ENCODE peak calls at places on chromosomes 5 and 9, in four cellular contexts. Z is HCT116, V is hepatocyte, C is astrocyte of the spinal cord. O is an unnamed sample.

GRCh38 chr5:138352722-138353549 is 451 bp downstream of the KDM3B start:
- DNase-seq in Z (no peak), V (peak), C (peak), O (peak)

GRCh38 chr9:70835323-70835722 is 286.1 kb downstream of the TRPM3 start:
- DNase-seq in Z (no peak), V (no peak), C (no peak), O (no peak)

GRCh38 chr5:40754381-40755092 is 1.2 kb downstream of the TTC33 start:
- DNase-seq in Z (no peak), V (no peak), C (no peak), O (no peak)

GRCh38 chr5:13558408-13558807 is 386.1 kb downstream of the DNAH5 start:
- DNase-seq in Z (no peak), V (no peak), C (peak), O (no peak)

GRCh38 chr5:139064613-139065012 is 133.6 kb downstream of the SIL1 start:
- DNase-seq in Z (no peak), V (no peak), C (no peak), O (peak)

GRCh38 chr9:134626576-134627416 is 14.8 kb upstream of the COL5A1 start:
- DNase-seq in Z (no peak), V (peak), C (peak), O (no peak)

GRCh38 chr9:107944387-107944786 is 454.8 kb upstream of the KLF4 start:
- DNase-seq in Z (no peak), V (no peak), C (no peak), O (no peak)

GRCh38 chr5:17732351-17732923 is 98.2 kb downstream of the TAF11L14 start:
- DNase-seq in Z (no peak), V (no peak), C (no peak), O (no peak)

GRCh38 chr5:27437594-27438200 is 399.3 kb upstream of the CDH9 start:
- DNase-seq in Z (no peak), V (no peak), C (peak), O (no peak)

GRCh38 chr5:10699987-10700386 is 61.0 kb downstream of the DAP start:
- DNase-seq in Z (no peak), V (no peak), C (no peak), O (no peak)

GRCh38 chr5:124683917-124684555 is 62.4 kb downstream of the ZNF608 start:
- DNase-seq in Z (no peak), V (no peak), C (no peak), O (no peak)

GRCh38 chr9:126463426-126463825 is 136.8 kb downstream of the MVB12B start:
- DNase-seq in Z (no peak), V (no peak), C (no peak), O (no peak)

GRCh38 chr9:114497220-114497619 is 8.1 kb downstream of the WHRN start:
- DNase-seq in Z (no peak), V (no peak), C (no peak), O (no peak)

GRCh38 chr9:5651246-5651645 is 22.3 kb downstream of the RIC1 start:
- DNase-seq in Z (no peak), V (no peak), C (no peak), O (no peak)

GRCh38 chr5:31663519-31663918 is 24.6 kb downstream of the PDZD2 start:
- DNase-seq in Z (no peak), V (no peak), C (peak), O (no peak)

GRCh38 chr9:33465096-33465495 is 8.6 kb downstream of the NOL6 start:
- DNase-seq in Z (no peak), V (no peak), C (no peak), O (no peak)

GRCh38 chr9:138123086-138123485 is 245.5 kb downstream of the CACNA1B start:
- DNase-seq in Z (no peak), V (no peak), C (no peak), O (no peak)

GRCh38 chr9:113955076-113955752 is 79.1 kb downstream of the ZNF618 start:
- DNase-seq in Z (no peak), V (no peak), C (peak), O (no peak)

GRCh38 chr9:136808075-136808780 is 480 bp downstream of the RABL6 start:
- DNase-seq in Z (no peak), V (no peak), C (no peak), O (peak)

GRCh38 chr9:16925426-16925825 is 55.0 kb upstream of the BNC2 start:
- DNase-seq in Z (no peak), V (no peak), C (peak), O (no peak)

GRCh38 chr9:19495186-19496028 is 86.6 kb downstream of the ACER2 start:
- DNase-seq in Z (no peak), V (no peak), C (no peak), O (no peak)

GRCh38 chr9:17402309-17402708 is 176.6 kb upstream of the SH3GL2 start:
- DNase-seq in Z (no peak), V (no peak), C (peak), O (no peak)

GRCh38 chr5:40481226-40481625 is 198.5 kb upstream of the PTGER4 start:
- DNase-seq in Z (no peak), V (peak), C (no peak), O (no peak)

GRCh38 chr5:28301676-28302075 is 1263.3 kb upstream of the CDH9 start:
- DNase-seq in Z (no peak), V (peak), C (peak), O (peak)

GRCh38 chr5:107500840-107501239 is 169.9 kb downstream of the EFNA5 start:
- DNase-seq in Z (no peak), V (no peak), C (no peak), O (no peak)

DNA sequence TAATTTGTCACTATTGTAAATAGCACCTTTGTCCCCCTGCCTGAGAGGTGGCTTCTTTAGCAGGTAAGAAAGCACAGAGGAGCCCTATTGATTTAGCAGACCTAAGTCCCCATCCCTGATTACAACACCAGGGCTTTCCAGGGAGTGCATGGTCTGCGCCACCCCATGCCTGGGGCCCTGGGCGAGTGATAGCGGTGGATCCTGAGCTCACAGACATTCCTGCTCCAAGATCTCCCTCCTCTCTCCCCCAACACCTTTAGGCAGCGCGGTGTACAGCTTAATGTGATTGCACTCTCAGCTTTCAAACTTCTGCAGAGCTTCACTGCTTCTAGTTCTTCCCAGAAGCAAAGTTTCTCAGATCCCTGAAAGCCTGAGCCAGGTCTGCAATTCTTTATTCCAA is 67.3 kb upstream of the WWC1 start:
- DNase-seq in Z (no peak), V (no peak), C (no peak), O (no peak)
- TF ChIP-seq CTCF in Z (no peak), V (no peak), C (no peak), O (no peak)

DNA sequence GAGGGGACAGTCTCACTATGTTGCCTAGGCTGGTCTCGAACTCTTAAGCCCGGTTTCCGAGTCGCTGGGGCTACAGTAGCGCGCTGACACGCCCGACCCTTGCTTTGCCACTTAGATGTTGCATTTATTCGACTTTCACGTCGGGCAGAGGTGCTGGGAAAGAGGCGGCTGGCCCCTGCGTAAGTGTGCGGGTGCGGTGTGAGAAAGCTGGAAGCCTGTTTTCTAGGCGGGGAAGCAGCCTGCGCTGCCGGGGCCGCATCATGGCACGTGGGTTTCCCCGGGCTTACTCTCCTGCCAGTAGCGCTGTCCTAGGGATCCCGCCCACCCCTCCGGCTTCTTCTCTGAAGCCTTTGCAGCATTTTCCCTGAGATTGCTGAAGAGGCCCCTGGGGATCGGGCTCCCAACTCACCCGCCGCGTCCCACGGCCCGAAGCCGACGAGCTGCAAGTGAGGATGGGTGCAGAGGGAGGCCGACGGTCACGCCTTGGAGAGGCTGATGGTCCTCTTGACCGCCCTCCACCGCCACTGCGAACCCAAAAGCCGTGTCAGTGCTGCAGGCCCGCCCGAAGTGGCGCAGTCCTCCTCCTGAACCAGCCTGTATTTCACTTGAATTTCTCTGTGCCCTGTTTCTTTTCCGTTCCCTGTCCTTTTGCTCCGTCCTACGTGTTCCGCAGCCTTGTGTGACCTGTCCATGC is 5.8 kb upstream of the TRIM41 start:
- DNase-seq in Z (no peak), V (peak), C (peak), O (peak)
- TF ChIP-seq CTCF in Z (no peak), V (peak), C (peak), O (no peak)

GRCh38 chr9:128192601-128193371 is 1.4 kb upstream of the CIZ1 start:
- DNase-seq in Z (peak), V (no peak), C (peak), O (peak)
- TF ChIP-seq CTCF in Z (no peak), V (no peak), C (peak), O (no peak)

DNA sequence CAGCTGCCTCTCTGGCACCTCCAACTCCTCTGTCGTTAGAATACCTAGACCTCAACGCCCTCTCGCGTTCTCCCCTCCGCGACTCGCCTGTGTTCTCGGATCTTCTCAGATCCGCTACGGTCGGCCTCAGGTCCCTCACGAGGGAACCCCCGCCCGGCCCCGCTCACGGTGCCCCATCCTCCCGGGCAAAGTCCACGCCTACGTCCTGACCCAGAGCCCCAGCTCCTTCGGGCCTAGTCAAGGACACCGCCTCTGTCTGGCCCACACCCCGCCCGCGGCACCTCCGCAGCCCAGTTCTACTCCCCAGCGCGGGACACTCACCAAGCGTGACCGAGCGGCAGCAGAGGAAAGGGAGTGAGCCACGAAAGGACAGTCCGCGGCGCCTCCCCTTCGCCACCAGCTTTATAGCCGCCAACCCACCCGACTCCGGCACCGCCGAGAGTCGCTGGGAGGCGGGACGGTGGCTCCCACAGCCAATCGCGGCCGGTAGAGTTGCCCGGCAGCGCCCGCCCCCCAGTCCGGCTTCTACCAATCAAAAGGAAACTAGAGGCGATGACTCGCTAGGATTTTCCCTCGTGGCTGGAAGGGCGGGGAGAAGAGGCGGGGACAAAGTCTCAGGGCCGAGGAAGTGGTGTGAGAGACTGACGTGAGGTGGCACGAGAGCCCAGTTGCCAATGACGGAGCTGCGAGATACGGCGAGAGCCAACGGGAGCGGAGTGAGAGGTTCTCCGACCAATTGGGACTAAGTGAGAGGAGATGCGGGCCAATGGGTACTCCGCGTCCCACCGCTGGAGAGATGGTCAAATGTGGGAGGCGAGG is at the start of gene HMGCS1:
- DNase-seq in Z (peak), V (peak), C (peak), O (peak)
- TF ChIP-seq CTCF in Z (peak), V (no peak), C (no peak), O (no peak)